ENCODE peak calls at places on chromosome 10, in eight cellular contexts. One of them, this sample, is unnamed.

GRCh38 chr10:27157150-27157549 is 2.0 kb downstream of the MASTL start:
- DNase-seq in GOT3: no peak
- DNase-seq in GM20000: no peak
- DNase-seq in stimulated activated CD4-positive, alpha-beta T cell treated with anti-CD3 and anti-CD28 coated beads, Interleukin-1b, Interleukin-23, amount 100 ng/mL, for 1 hour: no peak
- DNase-seq in Kasumi-1: peak; percentile 21
- DNase-seq in G401: no peak
- DNase-seq in AG09309: no peak
- DNase-seq in CD8-positive, alpha-beta memory T cell: no peak
- DNase-seq in this sample: no peak

GRCh38 chr10:11381511-11381910 is 229.9 kb downstream of the USP6NL start:
- DNase-seq in GOT3: no peak
- DNase-seq in GM20000: no peak
- DNase-seq in stimulated activated CD4-positive, alpha-beta T cell treated with anti-CD3 and anti-CD28 coated beads, Interleukin-1b, Interleukin-23, amount 100 ng/mL, for 1 hour: no peak
- DNase-seq in Kasumi-1: no peak
- DNase-seq in G401: no peak
- DNase-seq in AG09309: no peak
- DNase-seq in CD8-positive, alpha-beta memory T cell: no peak
- DNase-seq in this sample: no peak

GRCh38 chr10:102133373-102134195 is 744 bp downstream of the PPRC1 start:
- DNase-seq in GOT3: no peak
- DNase-seq in GM20000: peak; percentile 64
- DNase-seq in stimulated activated CD4-positive, alpha-beta T cell treated with anti-CD3 and anti-CD28 coated beads, Interleukin-1b, Interleukin-23, amount 100 ng/mL, for 1 hour: no peak
- DNase-seq in Kasumi-1: peak; percentile 78
- DNase-seq in G401: peak; percentile 43
- DNase-seq in AG09309: no peak
- DNase-seq in CD8-positive, alpha-beta memory T cell: peak; percentile 53
- DNase-seq in this sample: peak; percentile 75

GRCh38 chr10:74433595-74433956 is 282.6 kb downstream of the ADK start:
- DNase-seq in GOT3: no peak
- DNase-seq in GM20000: no peak
- DNase-seq in stimulated activated CD4-positive, alpha-beta T cell treated with anti-CD3 and anti-CD28 coated beads, Interleukin-1b, Interleukin-23, amount 100 ng/mL, for 1 hour: no peak
- DNase-seq in Kasumi-1: no peak
- DNase-seq in G401: no peak
- DNase-seq in AG09309: no peak
- DNase-seq in CD8-positive, alpha-beta memory T cell: no peak
- DNase-seq in this sample: no peak

GRCh38 chr10:5071411-5072198 is 22.6 kb upstream of the AKR1C3 start:
- DNase-seq in GOT3: peak; percentile 21
- DNase-seq in GM20000: no peak
- DNase-seq in stimulated activated CD4-positive, alpha-beta T cell treated with anti-CD3 and anti-CD28 coated beads, Interleukin-1b, Interleukin-23, amount 100 ng/mL, for 1 hour: no peak
- DNase-seq in Kasumi-1: no peak
- DNase-seq in G401: peak; percentile 22
- DNase-seq in AG09309: peak; percentile 63
- DNase-seq in CD8-positive, alpha-beta memory T cell: no peak
- DNase-seq in this sample: peak; percentile 68

GRCh38 chr10:14543904-14544210 is 213.1 kb upstream of the FRMD4A start:
- DNase-seq in GOT3: no peak
- DNase-seq in GM20000: no peak
- DNase-seq in stimulated activated CD4-positive, alpha-beta T cell treated with anti-CD3 and anti-CD28 coated beads, Interleukin-1b, Interleukin-23, amount 100 ng/mL, for 1 hour: no peak
- DNase-seq in Kasumi-1: peak; percentile 35
- DNase-seq in G401: no peak
- DNase-seq in AG09309: no peak
- DNase-seq in CD8-positive, alpha-beta memory T cell: no peak
- DNase-seq in this sample: no peak

GRCh38 chr10:103479135-103479534 is at the start of gene CALHM3:
- DNase-seq in GOT3: no peak
- DNase-seq in GM20000: no peak
- DNase-seq in stimulated activated CD4-positive, alpha-beta T cell treated with anti-CD3 and anti-CD28 coated beads, Interleukin-1b, Interleukin-23, amount 100 ng/mL, for 1 hour: no peak
- DNase-seq in Kasumi-1: no peak
- DNase-seq in G401: no peak
- DNase-seq in AG09309: no peak
- DNase-seq in CD8-positive, alpha-beta memory T cell: no peak
- DNase-seq in this sample: no peak

GRCh38 chr10:42987121-42987541 is 89.7 kb upstream of the RET start:
- DNase-seq in GOT3: no peak
- DNase-seq in GM20000: no peak
- DNase-seq in stimulated activated CD4-positive, alpha-beta T cell treated with anti-CD3 and anti-CD28 coated beads, Interleukin-1b, Interleukin-23, amount 100 ng/mL, for 1 hour: no peak
- DNase-seq in Kasumi-1: peak; percentile 92
- DNase-seq in G401: no peak
- DNase-seq in AG09309: no peak
- DNase-seq in CD8-positive, alpha-beta memory T cell: no peak
- DNase-seq in this sample: no peak

GRCh38 chr10:61904711-61905445 is 3.4 kb downstream of the ARID5B start:
- DNase-seq in GOT3: no peak
- DNase-seq in GM20000: peak; percentile 74
- DNase-seq in stimulated activated CD4-positive, alpha-beta T cell treated with anti-CD3 and anti-CD28 coated beads, Interleukin-1b, Interleukin-23, amount 100 ng/mL, for 1 hour: no peak
- DNase-seq in Kasumi-1: peak; percentile 73
- DNase-seq in G401: peak; percentile 64
- DNase-seq in AG09309: peak; percentile 52
- DNase-seq in CD8-positive, alpha-beta memory T cell: peak; percentile 52
- DNase-seq in this sample: peak; percentile 29

GRCh38 chr10:21174670-21175495 is 277.8 kb upstream of the NEBL start:
- DNase-seq in GOT3: no peak
- DNase-seq in GM20000: no peak
- DNase-seq in stimulated activated CD4-positive, alpha-beta T cell treated with anti-CD3 and anti-CD28 coated beads, Interleukin-1b, Interleukin-23, amount 100 ng/mL, for 1 hour: no peak
- DNase-seq in Kasumi-1: no peak
- DNase-seq in G401: peak; percentile 61
- DNase-seq in AG09309: no peak
- DNase-seq in CD8-positive, alpha-beta memory T cell: no peak
- DNase-seq in this sample: no peak

GRCh38 chr10:102645388-102645740 is 1.1 kb downstream of the TRIM8 start:
- DNase-seq in GOT3: no peak
- DNase-seq in GM20000: no peak
- DNase-seq in stimulated activated CD4-positive, alpha-beta T cell treated with anti-CD3 and anti-CD28 coated beads, Interleukin-1b, Interleukin-23, amount 100 ng/mL, for 1 hour: no peak
- DNase-seq in Kasumi-1: peak; percentile 69
- DNase-seq in G401: no peak
- DNase-seq in AG09309: no peak
- DNase-seq in CD8-positive, alpha-beta memory T cell: peak; percentile 69
- DNase-seq in this sample: peak; percentile 87

GRCh38 chr10:33157108-33157507 is 177.4 kb downstream of the NRP1 start:
- DNase-seq in GOT3: no peak
- DNase-seq in GM20000: no peak
- DNase-seq in stimulated activated CD4-positive, alpha-beta T cell treated with anti-CD3 and anti-CD28 coated beads, Interleukin-1b, Interleukin-23, amount 100 ng/mL, for 1 hour: no peak
- DNase-seq in Kasumi-1: no peak
- DNase-seq in G401: no peak
- DNase-seq in AG09309: peak; percentile 46
- DNase-seq in CD8-positive, alpha-beta memory T cell: no peak
- DNase-seq in this sample: no peak

GRCh38 chr10:126201603-126202002 is 186.7 kb downstream of the ADAM12 start:
- DNase-seq in GOT3: no peak
- DNase-seq in GM20000: no peak
- DNase-seq in stimulated activated CD4-positive, alpha-beta T cell treated with anti-CD3 and anti-CD28 coated beads, Interleukin-1b, Interleukin-23, amount 100 ng/mL, for 1 hour: no peak
- DNase-seq in Kasumi-1: no peak
- DNase-seq in G401: no peak
- DNase-seq in AG09309: no peak
- DNase-seq in CD8-positive, alpha-beta memory T cell: no peak
- DNase-seq in this sample: no peak

GRCh38 chr10:46028584-46029570 is 1.5 kb downstream of the NCOA4 start:
- DNase-seq in GOT3: no peak
- DNase-seq in GM20000: peak; percentile 65
- DNase-seq in stimulated activated CD4-positive, alpha-beta T cell treated with anti-CD3 and anti-CD28 coated beads, Interleukin-1b, Interleukin-23, amount 100 ng/mL, for 1 hour: no peak
- DNase-seq in Kasumi-1: peak; percentile 96
- DNase-seq in G401: peak; percentile 46
- DNase-seq in AG09309: no peak
- DNase-seq in CD8-positive, alpha-beta memory T cell: no peak
- DNase-seq in this sample: peak; percentile 69

GRCh38 chr10:17199351-17199804 is 2.1 kb downstream of the TRDMT1 start:
- DNase-seq in GOT3: no peak
- DNase-seq in GM20000: no peak
- DNase-seq in stimulated activated CD4-positive, alpha-beta T cell treated with anti-CD3 and anti-CD28 coated beads, Interleukin-1b, Interleukin-23, amount 100 ng/mL, for 1 hour: no peak
- DNase-seq in Kasumi-1: no peak
- DNase-seq in G401: peak; percentile 41
- DNase-seq in AG09309: no peak
- DNase-seq in CD8-positive, alpha-beta memory T cell: no peak
- DNase-seq in this sample: no peak

GRCh38 chr10:109861051-109861450 is 62.3 kb downstream of the XPNPEP1 start:
- DNase-seq in GOT3: no peak
- DNase-seq in GM20000: no peak
- DNase-seq in stimulated activated CD4-positive, alpha-beta T cell treated with anti-CD3 and anti-CD28 coated beads, Interleukin-1b, Interleukin-23, amount 100 ng/mL, for 1 hour: no peak
- DNase-seq in Kasumi-1: no peak
- DNase-seq in G401: no peak
- DNase-seq in AG09309: no peak
- DNase-seq in CD8-positive, alpha-beta memory T cell: no peak
- DNase-seq in this sample: no peak

GRCh38 chr10:61935085-61935484 is 33.6 kb downstream of the ARID5B start:
- DNase-seq in GOT3: no peak
- DNase-seq in GM20000: no peak
- DNase-seq in stimulated activated CD4-positive, alpha-beta T cell treated with anti-CD3 and anti-CD28 coated beads, Interleukin-1b, Interleukin-23, amount 100 ng/mL, for 1 hour: no peak
- DNase-seq in Kasumi-1: no peak
- DNase-seq in G401: no peak
- DNase-seq in AG09309: no peak
- DNase-seq in CD8-positive, alpha-beta memory T cell: no peak
- DNase-seq in this sample: no peak

GRCh38 chr10:58775960-58776574 is 263.4 kb downstream of the BICC1 start:
- DNase-seq in GOT3: no peak
- DNase-seq in GM20000: no peak
- DNase-seq in stimulated activated CD4-positive, alpha-beta T cell treated with anti-CD3 and anti-CD28 coated beads, Interleukin-1b, Interleukin-23, amount 100 ng/mL, for 1 hour: no peak
- DNase-seq in Kasumi-1: no peak
- DNase-seq in G401: no peak
- DNase-seq in AG09309: no peak
- DNase-seq in CD8-positive, alpha-beta memory T cell: no peak
- DNase-seq in this sample: no peak

GRCh38 chr10:48612241-48612943 is 7.5 kb upstream of the ARHGAP22 start:
- DNase-seq in GOT3: no peak
- DNase-seq in GM20000: no peak
- DNase-seq in stimulated activated CD4-positive, alpha-beta T cell treated with anti-CD3 and anti-CD28 coated beads, Interleukin-1b, Interleukin-23, amount 100 ng/mL, for 1 hour: no peak
- DNase-seq in Kasumi-1: no peak
- DNase-seq in G401: no peak
- DNase-seq in AG09309: no peak
- DNase-seq in CD8-positive, alpha-beta memory T cell: no peak
- DNase-seq in this sample: no peak

GRCh38 chr10:120735773-120736371 is 115.3 kb upstream of the WDR11 start:
- DNase-seq in GOT3: no peak
- DNase-seq in GM20000: peak; percentile 29
- DNase-seq in stimulated activated CD4-positive, alpha-beta T cell treated with anti-CD3 and anti-CD28 coated beads, Interleukin-1b, Interleukin-23, amount 100 ng/mL, for 1 hour: no peak
- DNase-seq in Kasumi-1: peak; percentile 85
- DNase-seq in G401: peak; percentile 59
- DNase-seq in AG09309: no peak
- DNase-seq in CD8-positive, alpha-beta memory T cell: no peak
- DNase-seq in this sample: peak; percentile 28

GRCh38 chr10:60606343-60607080 is 171.8 kb upstream of the CDK1 start:
- DNase-seq in GOT3: no peak
- DNase-seq in GM20000: no peak
- DNase-seq in stimulated activated CD4-positive, alpha-beta T cell treated with anti-CD3 and anti-CD28 coated beads, Interleukin-1b, Interleukin-23, amount 100 ng/mL, for 1 hour: no peak
- DNase-seq in Kasumi-1: peak; percentile 89
- DNase-seq in G401: peak; percentile 80
- DNase-seq in AG09309: peak; percentile 67
- DNase-seq in CD8-positive, alpha-beta memory T cell: no peak
- DNase-seq in this sample: peak; percentile 29

GRCh38 chr10:95906675-95907453 is 911 bp upstream of the CC2D2B start:
- DNase-seq in GOT3: no peak
- DNase-seq in GM20000: peak; percentile 58
- DNase-seq in stimulated activated CD4-positive, alpha-beta T cell treated with anti-CD3 and anti-CD28 coated beads, Interleukin-1b, Interleukin-23, amount 100 ng/mL, for 1 hour: no peak
- DNase-seq in Kasumi-1: peak; percentile 93
- DNase-seq in G401: peak; percentile 68
- DNase-seq in AG09309: peak; percentile 18
- DNase-seq in CD8-positive, alpha-beta memory T cell: peak; percentile 47
- DNase-seq in this sample: peak; percentile 70

GRCh38 chr10:660980-661890 is 28.2 kb downstream of the DIP2C start:
- DNase-seq in GOT3: no peak
- DNase-seq in GM20000: no peak
- DNase-seq in stimulated activated CD4-positive, alpha-beta T cell treated with anti-CD3 and anti-CD28 coated beads, Interleukin-1b, Interleukin-23, amount 100 ng/mL, for 1 hour: no peak
- DNase-seq in Kasumi-1: no peak
- DNase-seq in G401: no peak
- DNase-seq in AG09309: no peak
- DNase-seq in CD8-positive, alpha-beta memory T cell: no peak
- DNase-seq in this sample: peak; percentile 38

GRCh38 chr10:73106301-73106700 is 4.0 kb upstream of the NUDT13 start:
- DNase-seq in GOT3: no peak
- DNase-seq in GM20000: no peak
- DNase-seq in stimulated activated CD4-positive, alpha-beta T cell treated with anti-CD3 and anti-CD28 coated beads, Interleukin-1b, Interleukin-23, amount 100 ng/mL, for 1 hour: no peak
- DNase-seq in Kasumi-1: no peak
- DNase-seq in G401: no peak
- DNase-seq in AG09309: no peak
- DNase-seq in CD8-positive, alpha-beta memory T cell: no peak
- DNase-seq in this sample: no peak

GRCh38 chr10:124535731-124536495 is 74.3 kb downstream of the LHPP start:
- DNase-seq in GOT3: no peak
- DNase-seq in GM20000: peak; percentile 49
- DNase-seq in stimulated activated CD4-positive, alpha-beta T cell treated with anti-CD3 and anti-CD28 coated beads, Interleukin-1b, Interleukin-23, amount 100 ng/mL, for 1 hour: no peak
- DNase-seq in Kasumi-1: peak; percentile 61
- DNase-seq in G401: no peak
- DNase-seq in AG09309: no peak
- DNase-seq in CD8-positive, alpha-beta memory T cell: no peak
- DNase-seq in this sample: no peak

GRCh38 chr10:15427836-15428414 is 56.8 kb upstream of the FAM171A1 start:
- DNase-seq in GOT3: no peak
- DNase-seq in GM20000: no peak
- DNase-seq in stimulated activated CD4-positive, alpha-beta T cell treated with anti-CD3 and anti-CD28 coated beads, Interleukin-1b, Interleukin-23, amount 100 ng/mL, for 1 hour: no peak
- DNase-seq in Kasumi-1: peak; percentile 83
- DNase-seq in G401: peak; percentile 77
- DNase-seq in AG09309: peak; percentile 28
- DNase-seq in CD8-positive, alpha-beta memory T cell: no peak
- DNase-seq in this sample: peak; percentile 76

This sample was measured in Ammon's horn.